ENCODE peak calls at places on chromosomes 13 and 19, in eight cellular contexts. Z is body of pancreas, F is fibroblast of the aortic adventitia, L is neural progenitor cell, J is GM13977, G is thyroid gland, B is HFFc6, Q is heart right ventricle. D is an unnamed sample.

GRCh38 chr13:40982772-40983171 is 36.3 kb downstream of the ELF1 start:
- DNase-seq in G (peak), L (no peak), B (no peak), Z (peak), F (peak), J (peak), Q (no peak), D (peak)

GRCh38 chr19:15324791-15325519 is 7.4 kb downstream of the BRD4 start:
- DNase-seq in G (no peak), B (no peak), L (peak), F (no peak), J (no peak), Z (peak), Q (peak), D (no peak)

GRCh38 chr13:20344836-20345490 is 112.8 kb upstream of the GJB6 start:
- DNase-seq in Q (no peak), J (no peak), B (no peak), L (no peak), F (no peak), G (no peak), Z (no peak), D (no peak)

GRCh38 chr19:48964205-48965032 is 690 bp upstream of the FTL start:
- DNase-seq in B (peak), G (no peak), L (peak), F (peak), Z (peak), Q (no peak), J (no peak), D (no peak)

GRCh38 chr13:33927315-33927714 is 109.4 kb downstream of the RFC3 start:
- DNase-seq in G (peak), J (no peak), Z (no peak), L (no peak), Q (no peak), B (peak), F (peak), D (no peak)

GRCh38 chr19:57099199-57099661 is 20.6 kb upstream of the USP29 start:
- DNase-seq in Q (peak), F (peak), J (peak), L (peak), G (peak), Z (peak), B (peak), D (peak)

GRCh38 chr13:62629618-62630017 is 1214.0 kb upstream of the PCDH20 start:
- DNase-seq in G (no peak), J (no peak), L (no peak), Z (peak), B (no peak), F (no peak), Q (no peak), D (no peak)

GRCh38 chr19:37692956-37693660 is 26.5 kb downstream of the ZNF607 start:
- DNase-seq in L (no peak), Q (no peak), Z (no peak), B (no peak), G (no peak), F (no peak), J (no peak), D (no peak)

GRCh38 chr13:44172411-44172810 is 201.2 kb upstream of the SERP2 start:
- DNase-seq in Q (no peak), L (no peak), Z (no peak), F (no peak), B (no peak), G (no peak), J (no peak), D (no peak)

GRCh38 chr19:22532388-22533310 is 101.5 kb upstream of the ZNF492 start:
- DNase-seq in Z (peak), L (no peak), J (no peak), F (no peak), Q (peak), B (no peak), G (peak), D (no peak)
- TF ChIP-seq CTCF in Z (no peak), L (no peak), J (no peak), F (no peak), Q (peak), B (no peak), G (no peak), D (no peak)

GRCh38 chr13:91817250-91817649 is 418.8 kb downstream of the GPC5 start:
- DNase-seq in B (no peak), L (no peak), F (peak), Q (no peak), J (no peak), G (no peak), Z (no peak), D (no peak)
- TF ChIP-seq CTCF in B (no peak), L (peak), F (peak), Q (peak), J (peak), G (no peak), Z (no peak), D (no peak)

GRCh38 chr19:17391371-17392151 is 2.4 kb downstream of the CCDC194 start:
- DNase-seq in L (peak), F (no peak), J (no peak), B (no peak), Z (no peak), Q (no peak), G (no peak), D (no peak)
- TF ChIP-seq CTCF in L (no peak), F (no peak), J (no peak), B (peak), Z (no peak), Q (no peak), G (no peak), D (peak)

GRCh38 chr13:74039667-74040066 is 94.5 kb downstream of the KLF12 start:
- DNase-seq in B (no peak), Q (no peak), Z (no peak), G (no peak), F (no peak), J (no peak), L (no peak), D (no peak)

GRCh38 chr13:74036373-74036772 is 97.8 kb downstream of the KLF12 start:
- DNase-seq in B (no peak), L (no peak), G (no peak), J (no peak), F (no peak), Q (no peak), Z (no peak), D (no peak)

GRCh38 chr13:74037762-74038161 is 96.4 kb downstream of the KLF12 start:
- DNase-seq in L (no peak), F (no peak), Q (no peak), Z (no peak), J (no peak), B (no peak), G (no peak), D (peak)

GRCh38 chr13:74039154-74039553 is 95.0 kb downstream of the KLF12 start:
- DNase-seq in Q (no peak), J (no peak), G (no peak), L (no peak), Z (no peak), B (no peak), F (no peak), D (no peak)

DNA sequence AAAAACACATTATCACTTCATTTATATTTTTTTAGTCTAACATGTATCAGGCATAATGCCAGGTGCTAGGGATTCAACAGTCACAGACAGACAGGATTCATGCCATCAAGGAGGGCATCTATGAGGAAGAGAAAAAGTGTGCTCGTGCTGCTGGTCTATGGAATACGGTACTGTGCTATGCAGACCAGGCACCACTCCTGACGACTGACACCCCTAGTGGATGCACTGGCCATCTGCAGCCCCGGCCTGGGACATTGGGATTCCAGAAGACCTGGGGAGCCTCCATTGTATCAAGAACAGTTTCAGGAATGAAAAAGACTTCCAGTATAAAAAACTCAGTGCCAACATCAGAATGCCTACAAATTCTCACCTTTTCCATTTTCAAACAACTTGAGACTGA is 94.0 kb downstream of the KLF12 start:
- DNase-seq in G (peak), J (peak), Z (peak), F (peak), Q (peak), L (peak), B (no peak), D (peak)
- TF ChIP-seq CTCF in G (peak), J (peak), Z (no peak), F (peak), Q (peak), L (peak), B (peak), D (peak)

DNA sequence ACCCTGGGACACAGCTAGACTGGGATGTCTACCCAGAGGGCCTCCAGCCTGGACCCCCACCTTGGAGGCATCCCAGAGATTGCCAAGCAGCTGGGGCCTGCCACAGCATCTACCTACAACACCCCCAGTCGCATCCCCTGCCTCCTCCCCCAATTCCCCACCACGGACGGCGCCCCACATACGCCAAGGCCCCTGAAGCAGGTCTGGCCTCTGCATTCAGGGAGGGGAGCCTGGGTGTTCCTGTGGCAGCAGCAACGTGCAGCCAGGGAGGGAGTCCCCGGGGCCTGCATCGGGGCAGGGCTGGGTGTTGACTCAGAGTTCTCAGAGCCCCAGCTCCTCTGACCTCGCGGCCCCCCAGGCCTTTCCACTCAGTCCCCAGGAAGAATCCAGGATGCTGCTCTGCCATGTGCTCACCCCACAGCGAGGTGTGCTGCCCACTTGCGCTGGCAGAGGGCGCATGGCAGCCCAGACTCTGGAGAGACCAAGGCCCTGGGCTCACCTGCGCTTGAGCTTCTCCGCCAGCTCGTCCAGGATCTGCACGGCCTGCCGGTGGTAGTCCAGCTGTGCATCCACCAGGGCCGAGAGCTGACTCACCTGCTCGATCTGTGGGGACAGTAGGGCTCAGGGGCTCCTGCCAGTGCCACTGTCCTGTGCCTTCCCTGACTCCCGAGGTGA is 19.6 kb downstream of the MPND start:
- DNase-seq in Z (no peak), L (peak), F (no peak), J (no peak), Q (no peak), G (no peak), B (no peak), D (no peak)
- TF ChIP-seq CTCF in Z (no peak), L (peak), F (peak), J (no peak), Q (no peak), G (no peak), B (peak), D (peak)

GRCh38 chr19:6952956-6953355 is 65.6 kb downstream of the ADGRE1 start:
- DNase-seq in B (no peak), J (no peak), Z (no peak), G (no peak), L (no peak), Q (no peak), F (no peak), D (no peak)
- TF ChIP-seq CTCF in B (no peak), J (no peak), Z (no peak), G (no peak), L (no peak), Q (no peak), F (no peak), D (no peak)

GRCh38 chr19:4589579-4590410 is 30.3 kb upstream of the SEMA6B start:
- DNase-seq in G (no peak), F (no peak), L (peak), B (no peak), Q (no peak), J (peak), Z (no peak), D (peak)
- TF ChIP-seq CTCF in G (no peak), F (peak), L (peak), B (peak), Q (peak), J (peak), Z (no peak), D (peak)

GRCh38 chr13:111156421-111156820 is 41.3 kb downstream of the ARHGEF7 start:
- DNase-seq in Q (no peak), F (peak), J (no peak), B (no peak), G (no peak), Z (no peak), L (no peak), D (no peak)
- TF ChIP-seq CTCF in Q (no peak), F (no peak), J (no peak), B (no peak), G (no peak), Z (no peak), L (no peak), D (no peak)

GRCh38 chr13:107299717-107300116 is 731.8 kb upstream of the ARGLU1 start:
- DNase-seq in J (no peak), L (no peak), G (no peak), B (no peak), F (no peak), Q (no peak), Z (no peak), D (no peak)

GRCh38 chr13:107305178-107305577 is 737.2 kb upstream of the ARGLU1 start:
- DNase-seq in L (no peak), B (no peak), J (no peak), Z (no peak), Q (no peak), G (no peak), F (no peak), D (no peak)

GRCh38 chr13:107296804-107297203 is 728.9 kb upstream of the ARGLU1 start:
- DNase-seq in J (no peak), Q (no peak), L (no peak), B (no peak), Z (no peak), F (peak), G (no peak), D (no peak)

DNA sequence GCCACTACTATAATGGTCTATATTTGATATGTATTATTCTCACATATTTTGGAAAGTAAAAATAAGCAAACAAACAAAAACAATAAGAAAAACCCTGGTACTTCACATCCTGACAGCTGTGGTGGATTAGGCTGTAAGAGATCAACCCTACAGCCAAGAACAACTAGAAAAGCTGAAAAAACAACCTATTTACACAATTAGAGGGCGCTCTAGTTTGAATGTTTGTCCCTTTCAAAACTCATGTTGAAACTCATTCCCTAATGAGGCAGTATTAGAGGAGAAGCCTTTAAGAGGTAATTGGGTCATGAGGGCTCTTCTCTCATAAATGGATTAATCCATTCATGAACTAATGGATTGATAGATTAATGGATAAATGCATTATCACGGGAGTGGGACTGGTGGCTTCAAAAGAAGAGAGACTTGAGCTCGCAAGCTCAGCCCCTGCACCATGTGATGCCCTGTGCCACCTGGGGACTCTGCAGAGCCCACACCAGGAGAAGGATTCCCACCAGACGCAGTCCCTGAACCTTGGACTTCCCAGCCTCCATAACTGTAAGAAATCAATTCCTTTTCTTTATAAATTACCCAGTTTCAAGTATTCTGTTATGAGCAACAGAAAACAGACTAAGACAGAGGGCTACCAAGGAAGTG is 733.9 kb upstream of the ARGLU1 start:
- DNase-seq in G (no peak), J (no peak), L (peak), F (no peak), Q (no peak), B (no peak), Z (no peak), D (no peak)
- TF ChIP-seq CTCF in G (no peak), J (no peak), L (peak), F (no peak), Q (no peak), B (no peak), Z (no peak), D (no peak)

GRCh38 chr19:45710731-45711130 is 18.3 kb downstream of the QPCTL start:
- DNase-seq in Q (no peak), F (no peak), J (no peak), L (no peak), G (no peak), B (no peak), Z (no peak), D (no peak)
- TF ChIP-seq CTCF in Q (no peak), F (no peak), J (no peak), L (no peak), G (no peak), B (no peak), Z (no peak), D (no peak)

D was measured in activated CD8-positive, alpha-beta T cell treated with anti-CD3 and anti-CD28 coated beads for 36 hours.